ENCODE peak calls at places on chromosome 19, in ten cellular contexts. One of them, this sample, is unnamed.

GRCh38 chr19:51421229-51422052 is 4.0 kb upstream of the SIGLEC10 start:
- DNase-seq in Calu3: no peak
- DNase-seq in mammary epithelial cell: no peak
- DNase-seq in mesothelial cell of epicardium: no peak
- DNase-seq in hypothalamus: no peak
- DNase-seq in HTR-8/SVneo: no peak
- DNase-seq in T-helper 17 cell: no peak
- DNase-seq in M059J: no peak
- DNase-seq in AG09309: no peak
- DNase-seq in AG09319: no peak
- DNase-seq in this sample: no peak

GRCh38 chr19:45162464-45163143 is 1.8 kb upstream of the NKPD1 start:
- DNase-seq in AG09309: no peak
- DNase-seq in mesothelial cell of epicardium: no peak
- DNase-seq in hypothalamus: no peak
- DNase-seq in mammary epithelial cell: peak
- DNase-seq in HTR-8/SVneo: no peak
- DNase-seq in T-helper 17 cell: no peak
- DNase-seq in AG09319: no peak
- DNase-seq in M059J: no peak
- DNase-seq in Calu3: no peak
- DNase-seq in this sample: no peak

GRCh38 chr19:18972301-18972831 is 31.3 kb upstream of the HOMER3 start:
- DNase-seq in mesothelial cell of epicardium: no peak
- DNase-seq in Calu3: no peak
- DNase-seq in M059J: peak
- DNase-seq in HTR-8/SVneo: no peak
- DNase-seq in AG09319: peak
- DNase-seq in mammary epithelial cell: no peak
- DNase-seq in hypothalamus: no peak
- DNase-seq in T-helper 17 cell: no peak
- DNase-seq in AG09309: no peak
- DNase-seq in this sample: no peak

GRCh38 chr19:38725469-38726283 is 18.6 kb downstream of the CAPN12 start:
- DNase-seq in AG09309: no peak
- DNase-seq in Calu3: no peak
- DNase-seq in M059J: no peak
- DNase-seq in HTR-8/SVneo: no peak
- DNase-seq in AG09319: no peak
- DNase-seq in T-helper 17 cell: no peak
- DNase-seq in mammary epithelial cell: no peak
- DNase-seq in hypothalamus: no peak
- DNase-seq in mesothelial cell of epicardium: no peak
- DNase-seq in this sample: no peak

GRCh38 chr19:55441319-55441691 is 1.8 kb downstream of the SHISA7 start:
- DNase-seq in mammary epithelial cell: no peak
- DNase-seq in hypothalamus: no peak
- DNase-seq in AG09309: no peak
- DNase-seq in HTR-8/SVneo: no peak
- DNase-seq in mesothelial cell of epicardium: no peak
- DNase-seq in T-helper 17 cell: no peak
- DNase-seq in Calu3: no peak
- DNase-seq in AG09319: no peak
- DNase-seq in M059J: no peak
- DNase-seq in this sample: no peak

GRCh38 chr19:45087531-45087930 is 5.4 kb upstream of the PPP1R37 start:
- DNase-seq in AG09319: no peak
- DNase-seq in HTR-8/SVneo: no peak
- DNase-seq in T-helper 17 cell: no peak
- DNase-seq in mammary epithelial cell: no peak
- DNase-seq in mesothelial cell of epicardium: no peak
- DNase-seq in Calu3: no peak
- DNase-seq in hypothalamus: no peak
- DNase-seq in M059J: no peak
- DNase-seq in AG09309: no peak
- DNase-seq in this sample: peak

GRCh38 chr19:12867120-12868099 is 13.8 kb downstream of the DNASE2 start:
- DNase-seq in mammary epithelial cell: no peak
- DNase-seq in Calu3: no peak
- DNase-seq in mesothelial cell of epicardium: peak
- DNase-seq in HTR-8/SVneo: peak
- DNase-seq in AG09309: no peak
- DNase-seq in AG09319: no peak
- DNase-seq in hypothalamus: no peak
- DNase-seq in M059J: no peak
- DNase-seq in T-helper 17 cell: peak
- DNase-seq in this sample: peak

GRCh38 chr19:17846146-17846545 is 1.6 kb downstream of the JAK3 start:
- DNase-seq in hypothalamus: no peak
- DNase-seq in mammary epithelial cell: no peak
- DNase-seq in AG09309: no peak
- DNase-seq in Calu3: no peak
- DNase-seq in HTR-8/SVneo: no peak
- DNase-seq in mesothelial cell of epicardium: no peak
- DNase-seq in T-helper 17 cell: no peak
- DNase-seq in M059J: no peak
- DNase-seq in AG09319: no peak
- DNase-seq in this sample: peak

GRCh38 chr19:47176627-47177090 is 46.0 kb downstream of the SAE1 start:
- DNase-seq in mammary epithelial cell: peak
- DNase-seq in AG09309: peak
- DNase-seq in M059J: peak
- DNase-seq in T-helper 17 cell: no peak
- DNase-seq in HTR-8/SVneo: no peak
- DNase-seq in hypothalamus: no peak
- DNase-seq in AG09319: peak
- DNase-seq in mesothelial cell of epicardium: no peak
- DNase-seq in Calu3: no peak
- DNase-seq in this sample: no peak

GRCh38 chr19:35560271-35560670 is 3.2 kb downstream of the ATP4A start:
- DNase-seq in mesothelial cell of epicardium: no peak
- DNase-seq in AG09309: no peak
- DNase-seq in M059J: no peak
- DNase-seq in hypothalamus: no peak
- DNase-seq in Calu3: no peak
- DNase-seq in AG09319: no peak
- DNase-seq in T-helper 17 cell: no peak
- DNase-seq in HTR-8/SVneo: no peak
- DNase-seq in mammary epithelial cell: no peak
- DNase-seq in this sample: no peak

GRCh38 chr19:28294395-28294794 is 918.6 kb downstream of the UQCRFS1 start:
- DNase-seq in mesothelial cell of epicardium: no peak
- DNase-seq in M059J: no peak
- DNase-seq in Calu3: no peak
- DNase-seq in hypothalamus: no peak
- DNase-seq in mammary epithelial cell: peak
- DNase-seq in HTR-8/SVneo: no peak
- DNase-seq in AG09319: no peak
- DNase-seq in AG09309: no peak
- DNase-seq in T-helper 17 cell: no peak
- DNase-seq in this sample: no peak

GRCh38 chr19:2016041-2016807 is 710 bp upstream of the BTBD2 start:
- DNase-seq in mammary epithelial cell: peak
- DNase-seq in T-helper 17 cell: peak
- DNase-seq in AG09319: peak
- DNase-seq in mesothelial cell of epicardium: no peak
- DNase-seq in M059J: peak
- DNase-seq in hypothalamus: peak
- DNase-seq in Calu3: peak
- DNase-seq in AG09309: peak
- DNase-seq in HTR-8/SVneo: peak
- DNase-seq in this sample: no peak

GRCh38 chr19:54478677-54479266 is 5.7 kb upstream of the CDC42EP5 start:
- DNase-seq in M059J: peak
- DNase-seq in AG09309: no peak
- DNase-seq in hypothalamus: no peak
- DNase-seq in AG09319: no peak
- DNase-seq in mammary epithelial cell: peak
- DNase-seq in T-helper 17 cell: no peak
- DNase-seq in mesothelial cell of epicardium: no peak
- DNase-seq in Calu3: peak
- DNase-seq in HTR-8/SVneo: peak
- DNase-seq in this sample: no peak

GRCh38 chr19:48793271-48793670 is 17.6 kb downstream of the BCAT2 start:
- DNase-seq in AG09309: no peak
- DNase-seq in hypothalamus: no peak
- DNase-seq in Calu3: no peak
- DNase-seq in M059J: no peak
- DNase-seq in HTR-8/SVneo: no peak
- DNase-seq in mesothelial cell of epicardium: no peak
- DNase-seq in AG09319: no peak
- DNase-seq in mammary epithelial cell: no peak
- DNase-seq in T-helper 17 cell: no peak
- DNase-seq in this sample: no peak

GRCh38 chr19:23436318-23436717 is 41.0 kb upstream of the ZNF91 start:
- DNase-seq in HTR-8/SVneo: no peak
- DNase-seq in AG09319: no peak
- DNase-seq in mesothelial cell of epicardium: no peak
- DNase-seq in T-helper 17 cell: no peak
- DNase-seq in M059J: no peak
- DNase-seq in AG09309: no peak
- DNase-seq in mammary epithelial cell: no peak
- DNase-seq in Calu3: no peak
- DNase-seq in hypothalamus: no peak
- DNase-seq in this sample: no peak

GRCh38 chr19:19064811-19065745 is 1.3 kb downstream of the SLC25A42 start:
- DNase-seq in T-helper 17 cell: no peak
- DNase-seq in M059J: no peak
- DNase-seq in Calu3: peak
- DNase-seq in mesothelial cell of epicardium: no peak
- DNase-seq in HTR-8/SVneo: no peak
- DNase-seq in AG09309: no peak
- DNase-seq in hypothalamus: no peak
- DNase-seq in AG09319: no peak
- DNase-seq in mammary epithelial cell: no peak
- DNase-seq in this sample: peak

GRCh38 chr19:43574424-43575155 is 737 bp downstream of the XRCC1 start:
- DNase-seq in mesothelial cell of epicardium: no peak
- DNase-seq in AG09309: no peak
- DNase-seq in M059J: peak
- DNase-seq in hypothalamus: no peak
- DNase-seq in HTR-8/SVneo: no peak
- DNase-seq in AG09319: no peak
- DNase-seq in mammary epithelial cell: peak
- DNase-seq in T-helper 17 cell: no peak
- DNase-seq in Calu3: no peak
- DNase-seq in this sample: no peak

GRCh38 chr19:36032251-36033104 is at the start of gene CLIP3:
- DNase-seq in M059J: peak
- DNase-seq in hypothalamus: peak
- DNase-seq in AG09309: no peak
- DNase-seq in mammary epithelial cell: no peak
- DNase-seq in mesothelial cell of epicardium: peak
- DNase-seq in T-helper 17 cell: peak
- DNase-seq in HTR-8/SVneo: peak
- DNase-seq in AG09319: peak
- DNase-seq in Calu3: no peak
- DNase-seq in this sample: peak

GRCh38 chr19:29923653-29924052 is 18.4 kb upstream of the URI1 start:
- DNase-seq in T-helper 17 cell: no peak
- DNase-seq in mammary epithelial cell: no peak
- DNase-seq in mesothelial cell of epicardium: no peak
- DNase-seq in HTR-8/SVneo: no peak
- DNase-seq in AG09319: no peak
- DNase-seq in Calu3: no peak
- DNase-seq in AG09309: no peak
- DNase-seq in M059J: peak
- DNase-seq in hypothalamus: no peak
- DNase-seq in this sample: no peak

GRCh38 chr19:38290631-38291147 is 13.4 kb upstream of the C19orf33 start:
- DNase-seq in AG09319: peak
- DNase-seq in M059J: peak
- DNase-seq in mesothelial cell of epicardium: no peak
- DNase-seq in mammary epithelial cell: peak
- DNase-seq in Calu3: peak
- DNase-seq in AG09309: peak
- DNase-seq in T-helper 17 cell: no peak
- DNase-seq in HTR-8/SVneo: no peak
- DNase-seq in hypothalamus: no peak
- DNase-seq in this sample: no peak

GRCh38 chr19:50053119-50053518 is 27.3 kb downstream of the ZNF473 start:
- DNase-seq in AG09319: no peak
- DNase-seq in Calu3: no peak
- DNase-seq in AG09309: no peak
- DNase-seq in M059J: no peak
- DNase-seq in mesothelial cell of epicardium: no peak
- DNase-seq in T-helper 17 cell: no peak
- DNase-seq in hypothalamus: no peak
- DNase-seq in HTR-8/SVneo: no peak
- DNase-seq in mammary epithelial cell: no peak
- DNase-seq in this sample: no peak

GRCh38 chr19:54169149-54169731 is 3.7 kb downstream of the TMC4 start:
- DNase-seq in Calu3: no peak
- DNase-seq in mammary epithelial cell: no peak
- DNase-seq in T-helper 17 cell: no peak
- DNase-seq in M059J: no peak
- DNase-seq in HTR-8/SVneo: no peak
- DNase-seq in hypothalamus: no peak
- DNase-seq in AG09319: no peak
- DNase-seq in mesothelial cell of epicardium: no peak
- DNase-seq in AG09309: no peak
- DNase-seq in this sample: no peak

GRCh38 chr19:18867199-18867598 is 28.8 kb downstream of the CERS1 start:
- DNase-seq in mammary epithelial cell: no peak
- DNase-seq in AG09319: no peak
- DNase-seq in hypothalamus: no peak
- DNase-seq in mesothelial cell of epicardium: no peak
- DNase-seq in HTR-8/SVneo: no peak
- DNase-seq in Calu3: no peak
- DNase-seq in T-helper 17 cell: no peak
- DNase-seq in M059J: no peak
- DNase-seq in AG09309: no peak
- DNase-seq in this sample: no peak

GRCh38 chr19:38033658-38034150 is 126.7 kb downstream of the SIPA1L3 start:
- DNase-seq in mammary epithelial cell: no peak
- DNase-seq in M059J: no peak
- DNase-seq in hypothalamus: no peak
- DNase-seq in mesothelial cell of epicardium: no peak
- DNase-seq in HTR-8/SVneo: no peak
- DNase-seq in AG09309: no peak
- DNase-seq in Calu3: no peak
- DNase-seq in AG09319: no peak
- DNase-seq in T-helper 17 cell: no peak
- DNase-seq in this sample: no peak

GRCh38 chr19:19232231-19232630 is 20.5 kb downstream of the NCAN start:
- DNase-seq in mesothelial cell of epicardium: no peak
- DNase-seq in HTR-8/SVneo: no peak
- DNase-seq in AG09319: no peak
- DNase-seq in hypothalamus: no peak
- DNase-seq in T-helper 17 cell: no peak
- DNase-seq in Calu3: no peak
- DNase-seq in M059J: no peak
- DNase-seq in AG09309: no peak
- DNase-seq in mammary epithelial cell: no peak
- DNase-seq in this sample: no peak

GRCh38 chr19:35713904-35714440 is 3.8 kb upstream of the KMT2B start:
- DNase-seq in Calu3: no peak
- DNase-seq in mammary epithelial cell: no peak
- DNase-seq in T-helper 17 cell: no peak
- DNase-seq in HTR-8/SVneo: no peak
- DNase-seq in AG09309: no peak
- DNase-seq in mesothelial cell of epicardium: no peak
- DNase-seq in M059J: no peak
- DNase-seq in AG09319: no peak
- DNase-seq in hypothalamus: no peak
- DNase-seq in this sample: no peak

GRCh38 chr19:53195265-53195879 is 2.2 kb upstream of the ZNF665 start:
- DNase-seq in T-helper 17 cell: peak
- DNase-seq in AG09309: peak
- DNase-seq in Calu3: peak
- DNase-seq in mammary epithelial cell: peak
- DNase-seq in HTR-8/SVneo: peak
- DNase-seq in hypothalamus: peak
- DNase-seq in mesothelial cell of epicardium: peak
- DNase-seq in AG09319: peak
- DNase-seq in M059J: peak
- DNase-seq in this sample: peak

GRCh38 chr19:46481947-46482346 is 10.6 kb upstream of the PNMA8A start:
- DNase-seq in mesothelial cell of epicardium: no peak
- DNase-seq in hypothalamus: no peak
- DNase-seq in Calu3: no peak
- DNase-seq in AG09309: no peak
- DNase-seq in mammary epithelial cell: no peak
- DNase-seq in T-helper 17 cell: no peak
- DNase-seq in HTR-8/SVneo: no peak
- DNase-seq in M059J: no peak
- DNase-seq in AG09319: no peak
- DNase-seq in this sample: no peak